ENCODE peak calls at places on chromosomes 3 and 15, in ten cellular contexts. K is Peyer's patch, D is heart left ventricle, G is hepatocyte, Y is H9, W is ovary, A is OCI-LY7, U is cardiac muscle cell, J is tibial nerve, X is pancreas. O is an unnamed sample.

GRCh38 chr15:42133356-42133755 is 23.1 kb downstream of the PLA2G4F start:
- DNase-seq in K (peak; percentile 28), D (no peak), G (no peak), Y (no peak), W (no peak), A (no peak), U (no peak), J (no peak), X (no peak), O (no peak)

GRCh38 chr3:65177879-65178484 is 490.2 kb upstream of the ADAMTS9 start:
- DNase-seq in K (no peak), D (no peak), G (no peak), Y (no peak), W (no peak), A (no peak), U (peak; percentile 15), J (no peak), X (no peak), O (no peak)

GRCh38 chr3:139906441-139906840 is 28.5 kb upstream of the CLSTN2 start:
- DNase-seq in K (no peak), D (no peak), G (peak; percentile 52), Y (peak; percentile 34), W (no peak), A (no peak), U (peak; percentile 2), J (no peak), X (no peak), O (no peak)

GRCh38 chr15:52348056-52348745 is 52.6 kb upstream of the MYO5C start:
- DNase-seq in K (no peak), D (no peak), G (peak; percentile 19), Y (no peak), W (no peak), A (no peak), U (peak; percentile 47), J (no peak), X (no peak), O (no peak)

GRCh38 chr3:127677541-127678314 is 5.0 kb downstream of the ABTB1 start:
- DNase-seq in K (peak; percentile 36), D (no peak), G (no peak), Y (peak; percentile 17), W (peak; percentile 15), A (no peak), U (no peak), J (peak; percentile 9), X (no peak), O (no peak)

GRCh38 chr15:40006646-40007045 is 32.3 kb downstream of the SRP14 start:
- DNase-seq in K (no peak), D (no peak), G (no peak), Y (no peak), W (no peak), A (no peak), U (no peak), J (no peak), X (no peak), O (no peak)

GRCh38 chr3:195151866-195152526 is 119.0 kb downstream of the XXYLT1 start:
- DNase-seq in K (no peak), D (no peak), G (peak; percentile 51), Y (no peak), W (no peak), A (no peak), U (peak; percentile 66), J (no peak), X (no peak), O (no peak)

GRCh38 chr3:115092220-115092791 is 54.8 kb downstream of the ZBTB20 start:
- DNase-seq in K (peak; percentile 76), D (peak; percentile 74), G (peak; percentile 75), Y (peak; percentile 50), W (peak; percentile 53), A (peak; percentile 51), U (peak; percentile 79), J (peak; percentile 46), X (peak; percentile 56), O (peak; percentile 12)

GRCh38 chr3:169041677-169042171 is 621.8 kb downstream of the MECOM start:
- DNase-seq in K (no peak), D (no peak), G (peak; percentile 41), Y (no peak), W (no peak), A (no peak), U (peak; percentile 71), J (no peak), X (no peak), O (no peak)

GRCh38 chr3:170584585-170585007 is 1.3 kb downstream of the SLC7A14 start:
- DNase-seq in K (peak; percentile 72), D (peak; percentile 72), G (peak; percentile 91), Y (peak; percentile 90), W (peak; percentile 80), A (peak; percentile 29), U (peak; percentile 76), J (peak; percentile 37), X (peak; percentile 46), O (no peak)

GRCh38 chr15:45133561-45133920 is 3.7 kb downstream of the DUOX1 start:
- DNase-seq in K (no peak), D (no peak), G (no peak), Y (no peak), W (no peak), A (no peak), U (no peak), J (no peak), X (no peak), O (no peak)

DNA sequence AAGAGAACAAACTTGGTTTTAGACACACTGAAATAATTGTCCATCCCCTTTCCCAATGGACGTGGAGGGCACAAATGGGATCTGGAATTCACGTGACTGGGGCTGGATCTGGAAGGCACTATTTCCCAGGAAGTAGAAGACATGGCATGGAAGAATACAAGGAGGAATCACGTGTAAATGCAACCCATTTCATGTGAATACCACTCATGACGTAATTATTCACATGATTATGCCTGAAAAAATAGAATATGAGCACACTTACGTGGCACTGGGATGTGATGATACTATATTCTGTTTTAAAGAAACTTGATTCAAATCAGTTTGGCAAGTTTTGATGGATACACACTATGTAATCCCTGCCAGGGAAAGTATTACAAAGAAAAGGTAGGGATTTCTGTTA is 477.3 kb downstream of the GABRG3 start:
- DNase-seq in K (no peak), D (no peak), G (no peak), Y (no peak), W (no peak), A (no peak), U (no peak), J (no peak), X (no peak), O (no peak)
- H3K9me3 ChIP-seq in K (no peaks in the 10 kb centered on the region), D (no peaks in the 10 kb centered on the region), G (no peaks in the 10 kb centered on the region), Y (no peaks in the 10 kb centered on the region), W (no peaks in the 10 kb centered on the region), A (no peaks in the 10 kb centered on the region), U (no peaks in the 10 kb centered on the region), J (no peaks in the 10 kb centered on the region), X (no peaks in the 10 kb centered on the region), O (no peaks in the 10 kb centered on the region)

GRCh38 chr15:25091421-25092158 is 136.8 kb downstream of the SNRPN start:
- DNase-seq in K (no peak), D (no peak), G (no peak), Y (peak; percentile 8), W (no peak), A (no peak), U (no peak), J (no peak), X (no peak), O (no peak)
- H3K9me3 ChIP-seq in K (peaks cover 73% of the 10 kb centered on the region), D (no peaks in the 10 kb centered on the region), G (peaks cover 6% of the 10 kb centered on the region), Y (peaks cover 52% of the 10 kb centered on the region), W (peaks cover 90% of the 10 kb centered on the region), A (peaks cover 3% of the 10 kb centered on the region), U (no peaks in the 10 kb centered on the region), J (peaks cover 39% of the 10 kb centered on the region), X (no peaks in the 10 kb centered on the region), O (peaks cover 24% of the 10 kb centered on the region)

DNA sequence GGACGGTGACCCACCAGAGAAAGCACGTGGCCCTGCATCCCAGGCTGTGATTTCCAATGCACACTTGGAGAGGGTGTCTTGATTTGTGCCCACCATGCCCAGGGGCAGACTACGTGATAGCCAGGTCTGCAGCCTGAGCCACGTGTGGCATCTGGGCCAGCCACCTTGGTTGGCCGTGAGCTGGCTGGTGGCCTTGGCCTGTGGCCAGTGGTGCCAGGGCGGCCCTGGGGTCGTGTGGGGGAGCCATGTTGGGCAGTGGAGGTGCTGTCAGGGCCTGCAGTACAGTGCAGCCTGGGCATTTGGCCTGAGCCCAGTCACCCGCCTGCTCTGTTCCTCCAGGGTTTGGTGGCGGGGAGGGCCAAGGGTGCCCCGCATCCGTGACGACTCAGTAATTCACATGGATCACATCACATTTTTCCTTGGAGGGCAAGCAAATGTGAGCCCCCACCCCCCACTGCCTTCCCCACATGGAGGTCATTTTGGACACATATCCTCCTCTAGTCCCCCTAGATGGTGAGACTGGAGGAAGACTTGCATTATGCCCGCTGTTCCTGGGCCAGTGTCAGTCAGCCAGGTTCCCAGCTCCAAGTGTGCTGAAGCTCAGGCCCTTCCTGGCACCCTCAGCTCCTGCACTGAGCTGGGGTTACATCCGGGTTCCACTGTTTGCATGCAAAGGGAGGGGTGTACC is 201.4 kb downstream of the UBE3A start:
- DNase-seq in K (no peak), D (peak; percentile 18), G (no peak), Y (no peak), W (no peak), A (no peak), U (no peak), J (no peak), X (no peak), O (no peak)
- H3K9me3 ChIP-seq in K (no peaks in the 10 kb centered on the region), D (no peaks in the 10 kb centered on the region), G (no peaks in the 10 kb centered on the region), Y (peaks cover 73% of the 10 kb centered on the region), W (peaks cover 8% of the 10 kb centered on the region), A (no peaks in the 10 kb centered on the region), U (no peaks in the 10 kb centered on the region), J (no peaks in the 10 kb centered on the region), X (no peaks in the 10 kb centered on the region), O (no peaks in the 10 kb centered on the region)

GRCh38 chr3:1828519-1828918 is 270.1 kb upstream of the CNTN4 start:
- DNase-seq in K (no peak), D (no peak), G (no peak), Y (no peak), W (no peak), A (no peak), U (no peak), J (no peak), X (no peak), O (no peak)

GRCh38 chr3:1823867-1824266 is 274.8 kb upstream of the CNTN4 start:
- DNase-seq in K (no peak), D (no peak), G (no peak), Y (no peak), W (no peak), A (no peak), U (no peak), J (no peak), X (no peak), O (no peak)

GRCh38 chr3:1824359-1824758 is 274.3 kb upstream of the CNTN4 start:
- DNase-seq in K (no peak), D (no peak), G (no peak), Y (no peak), W (no peak), A (no peak), U (no peak), J (no peak), X (no peak), O (no peak)
- H3K9me3 ChIP-seq in K (no peaks in the 10 kb centered on the region), D (no peaks in the 10 kb centered on the region), G (no peaks in the 10 kb centered on the region), Y (no peaks in the 10 kb centered on the region), W (no peaks in the 10 kb centered on the region), A (no peaks in the 10 kb centered on the region), U (no peaks in the 10 kb centered on the region), J (no peaks in the 10 kb centered on the region), X (no peaks in the 10 kb centered on the region), O (no peaks in the 10 kb centered on the region)

O was measured in T-helper 17 cell.